ENCODE peak calls at places on chromosomes 2 and 18, in eight cellular contexts. L, U, N, V, Z, X, M and W are unnamed samples.

GRCh38 chr2:200453142-200453852 is 56.6 kb downstream of the KCTD18 start:
- DNase-seq in Z (no peak), X (no peak), N (no peak), U (no peak), L (no peak), V (no peak), M (no peak), W (no peak)

GRCh38 chr18:48036191-48036590 is 105.7 kb upstream of the SMAD2 start:
- DNase-seq in Z (no peak), M (peak), X (peak), L (peak), V (no peak), N (no peak), U (no peak), W (peak)

GRCh38 chr2:148656516-148656915 is 12.0 kb downstream of the EPC2 start:
- DNase-seq in L (no peak), V (no peak), X (no peak), M (no peak), Z (no peak), N (no peak), U (no peak), W (no peak)

GRCh38 chr2:150165988-150166965 is 321.2 kb downstream of the RND3 start:
- DNase-seq in L (no peak), M (peak), V (peak), X (peak), Z (no peak), N (no peak), U (peak), W (no peak)

GRCh38 chr2:234292205-234292954 is 204.5 kb downstream of the ARL4C start:
- DNase-seq in U (no peak), V (no peak), L (no peak), N (no peak), M (no peak), Z (no peak), X (no peak), W (no peak)

GRCh38 chr2:96105152-96105915 is 11.0 kb downstream of the ADRA2B start:
- DNase-seq in V (no peak), N (no peak), Z (no peak), M (no peak), U (no peak), L (no peak), X (no peak), W (peak)

GRCh38 chr18:23998811-23999210 is 15.7 kb upstream of the TTC39C start:
- DNase-seq in X (no peak), L (no peak), V (no peak), Z (no peak), U (peak), N (no peak), M (no peak), W (no peak)

GRCh38 chr2:232486558-232487384 is 863 bp downstream of the ECEL1 start:
- DNase-seq in Z (no peak), N (no peak), M (peak), X (no peak), U (no peak), V (no peak), L (peak), W (peak)

GRCh38 chr2:100580474-100581264 is 17.9 kb downstream of the PDCL3 start:
- DNase-seq in Z (peak), M (no peak), U (no peak), N (no peak), X (no peak), V (no peak), L (peak), W (no peak)

GRCh38 chr18:35616074-35616473 is 34.5 kb downstream of the GALNT1 start:
- DNase-seq in V (no peak), Z (no peak), N (no peak), U (no peak), L (no peak), M (no peak), X (no peak), W (no peak)

GRCh38 chr2:120034616-120035015 is 21.7 kb downstream of the EPB41L5 start:
- DNase-seq in X (no peak), V (no peak), M (no peak), L (no peak), N (no peak), U (no peak), Z (no peak), W (no peak)

GRCh38 chr2:205273148-205273547 is 409.2 kb upstream of the NRP2 start:
- DNase-seq in X (no peak), N (no peak), M (no peak), Z (no peak), V (no peak), L (no peak), U (no peak), W (no peak)

GRCh38 chr2:128303095-128303791 is 15.4 kb downstream of the HS6ST1 start:
- DNase-seq in N (no peak), U (no peak), L (no peak), M (peak), V (no peak), Z (no peak), X (no peak), W (no peak)

GRCh38 chr2:241937297-241937696 is 67.8 kb downstream of the RTP5 start:
- DNase-seq in X (no peak), V (no peak), Z (no peak), N (no peak), U (no peak), M (no peak), L (no peak), W (no peak)

GRCh38 chr2:198283149-198283548 is 478.8 kb downstream of the PLCL1 start:
- DNase-seq in Z (no peak), V (no peak), L (no peak), X (no peak), M (no peak), N (no peak), U (no peak), W (no peak)

GRCh38 chr2:162071016-162071415 is 3.0 kb downstream of the DPP4 start:
- DNase-seq in N (peak), U (no peak), V (no peak), L (no peak), M (no peak), X (no peak), Z (no peak), W (no peak)

GRCh38 chr2:42754021-42754775 is 9.7 kb downstream of the OXER1 start:
- DNase-seq in X (no peak), N (peak), V (no peak), Z (no peak), L (peak), U (no peak), M (no peak), W (no peak)

GRCh38 chr2:12141618-12142220 is 395.3 kb downstream of the LPIN1 start:
- DNase-seq in X (no peak), U (no peak), Z (no peak), N (no peak), M (no peak), V (no peak), L (no peak), W (no peak)

GRCh38 chr18:22913861-22914260 is 19.3 kb upstream of the RBBP8 start:
- DNase-seq in M (no peak), L (no peak), U (peak), Z (no peak), N (no peak), V (no peak), X (peak), W (no peak)

GRCh38 chr2:148534416-148535205 is 109.9 kb upstream of the EPC2 start:
- DNase-seq in U (no peak), N (no peak), V (no peak), Z (no peak), L (peak), M (no peak), X (no peak), W (no peak)

GRCh38 chr2:160060297-160060696 is 2.1 kb downstream of the PLA2R1 start:
- DNase-seq in M (no peak), V (no peak), X (no peak), N (no peak), U (no peak), Z (no peak), L (no peak), W (no peak)

GRCh38 chr2:30505500-30506180 is 58.6 kb downstream of the LCLAT1 start:
- DNase-seq in U (no peak), M (no peak), L (no peak), X (no peak), V (no peak), N (no peak), Z (no peak), W (no peak)

GRCh38 chr2:74278694-74279093 is 64.5 kb downstream of the SLC4A5 start:
- DNase-seq in N (no peak), U (no peak), X (no peak), L (no peak), Z (no peak), M (no peak), V (no peak), W (no peak)

GRCh38 chr2:31384771-31385276 is 29.7 kb downstream of the XDH start:
- DNase-seq in N (peak), X (no peak), Z (no peak), M (no peak), V (peak), U (no peak), L (no peak), W (no peak)

GRCh38 chr2:31238906-31239841 is 5.2 kb downstream of the EHD3 start:
- DNase-seq in Z (no peak), L (peak), N (no peak), V (no peak), X (no peak), U (no peak), M (no peak), W (no peak)

GRCh38 chr2:53021285-53021684 is 746.3 kb upstream of the CHAC2 start:
- DNase-seq in Z (no peak), U (no peak), N (peak), X (no peak), M (no peak), V (no peak), L (no peak), W (no peak)

GRCh38 chr2:40244251-40245010 is 207.5 kb downstream of the SLC8A1 start:
- DNase-seq in U (peak), Z (peak), N (peak), M (peak), L (peak), V (peak), X (no peak), W (no peak)

GRCh38 chr2:101382406-101382805 is 4.9 kb downstream of the CREG2 start:
- DNase-seq in Z (no peak), U (no peak), X (no peak), L (no peak), N (no peak), M (no peak), V (no peak), W (no peak)

GRCh38 chr18:62725896-62726295 is 10.6 kb downstream of the PHLPP1 start:
- DNase-seq in X (no peak), M (no peak), L (no peak), N (no peak), Z (no peak), U (no peak), V (no peak), W (no peak)

GRCh38 chr2:171244466-171244969 is 83.8 kb upstream of the TLK1 start:
- DNase-seq in U (no peak), M (no peak), N (peak), V (no peak), Z (no peak), L (no peak), X (no peak), W (no peak)

GRCh38 chr2:100248971-100249370 is 73.3 kb downstream of the LONRF2 start:
- DNase-seq in N (no peak), V (no peak), X (no peak), Z (no peak), M (no peak), L (no peak), U (no peak), W (no peak)

GRCh38 chr2:168643979-168644378 is 158.5 kb upstream of the NOSTRIN start:
- DNase-seq in M (no peak), N (peak), V (no peak), U (no peak), X (no peak), L (no peak), Z (no peak), W (no peak)

GRCh38 chr2:63983986-63984605 is 35.1 kb downstream of the VPS54 start:
- DNase-seq in U (no peak), X (no peak), Z (no peak), L (no peak), N (peak), V (no peak), M (no peak), W (no peak)

GRCh38 chr18:5987217-5987616 is 91.9 kb upstream of the TMEM200C start:
- DNase-seq in N (no peak), U (no peak), M (no peak), X (no peak), L (no peak), Z (no peak), V (no peak), W (no peak)

GRCh38 chr18:35024965-35025364 is 16.2 kb upstream of the MAPRE2 start:
- DNase-seq in L (peak), N (peak), V (no peak), U (peak), X (no peak), Z (no peak), M (peak), W (no peak)

GRCh38 chr18:9919564-9920232 is 5.9 kb downstream of the VAPA start:
- DNase-seq in Z (no peak), V (no peak), N (no peak), X (no peak), L (no peak), M (no peak), U (no peak), W (no peak)
- TF ChIP-seq POLR2A in Z (no peak), V (no peak), N (no peak), X (no peak), L (no peak), M (no peak), U (no peak), W (no peak)

GRCh38 chr2:38748857-38749804 is 2.0 kb downstream of the SRSF7 start:
- DNase-seq in N (no peak), V (no peak), M (no peak), Z (no peak), U (no peak), L (no peak), X (no peak), W (no peak)

GRCh38 chr2:38751043-38751846 is at the start of gene SRSF7:
- DNase-seq in U (peak), X (peak), Z (peak), L (peak), M (peak), V (peak), N (peak), W (peak)

GRCh38 chr2:38751847-38752410 is 768 bp upstream of the SRSF7 start:
- DNase-seq in X (no peak), L (no peak), V (peak), M (no peak), N (peak), Z (no peak), U (no peak), W (no peak)

GRCh38 chr2:38750793-38751042 is 443 bp downstream of the SRSF7 start:
- DNase-seq in V (peak), N (no peak), U (peak), X (peak), L (peak), Z (peak), M (peak), W (no peak)

GRCh38 chr2:38750011-38750792 is 959 bp downstream of the SRSF7 start:
- DNase-seq in U (peak), Z (peak), X (peak), N (peak), M (peak), L (peak), V (no peak), W (peak)
- TF ChIP-seq POLR2A in U (peak), Z (no peak), X (no peak), N (no peak), M (peak), L (peak), V (peak), W (peak)

DNA sequence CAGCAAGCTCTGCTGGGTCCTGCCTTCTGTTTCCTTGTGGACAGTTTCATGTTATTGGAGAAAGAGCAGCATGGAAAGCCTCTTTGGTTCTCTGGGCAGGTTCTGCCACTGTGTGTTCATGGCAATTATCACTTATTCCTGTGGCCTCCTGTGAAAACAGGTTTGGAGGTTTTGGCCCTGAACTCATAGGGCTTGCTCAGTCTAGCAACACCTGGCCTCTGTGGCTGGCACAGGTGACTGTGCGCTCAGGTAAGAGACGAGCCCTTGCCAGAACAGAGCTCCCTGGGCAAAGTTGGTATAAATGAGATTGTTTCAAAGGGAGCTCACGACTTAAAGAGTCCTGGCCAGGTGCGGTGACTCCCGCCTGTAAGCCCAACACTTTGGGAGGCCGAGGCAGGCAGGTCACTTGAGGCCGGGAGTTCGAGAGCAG is 5.7 kb downstream of the CEP68 start:
- DNase-seq in N (no peak), U (peak), M (no peak), V (no peak), L (no peak), X (no peak), Z (no peak), W (no peak)
- TF ChIP-seq POLR2A in N (no peak), U (no peak), M (no peak), V (no peak), L (no peak), X (no peak), Z (no peak), W (no peak)

DNA sequence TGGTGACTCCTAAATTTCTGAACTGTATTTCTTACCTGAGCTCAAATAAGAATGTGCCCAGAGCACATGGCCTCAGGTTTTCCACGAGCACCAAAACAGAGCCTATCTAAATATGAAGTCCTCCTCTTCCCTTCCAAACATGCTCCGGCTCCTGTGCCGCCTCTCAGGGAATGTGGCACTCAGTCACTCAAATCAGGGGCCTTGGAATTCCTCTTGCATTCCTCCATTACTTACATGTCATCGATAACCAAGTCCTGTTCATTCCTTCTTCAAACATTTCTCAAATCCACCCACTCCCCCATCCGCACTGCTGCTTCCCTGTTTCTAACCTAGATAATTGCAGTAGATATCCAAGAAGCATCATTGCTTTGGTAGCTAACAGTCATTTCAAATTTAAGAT is 151.4 kb downstream of the CHST9 start:
- DNase-seq in M (no peak), V (no peak), Z (no peak), L (no peak), N (no peak), X (no peak), U (no peak), W (no peak)
- TF ChIP-seq POLR2A in M (no peak), V (no peak), Z (no peak), L (no peak), N (no peak), X (no peak), U (no peak), W (no peak)